ENCODE peak calls at places on chromosomes 16 and 17, in four cellular contexts. R is fibroblast of lung; U is cardiac septum; W is activated CD4-positive, alpha-beta T cell treated with anti-CD3 and anti-CD28 coated beads, Interleukin-2, amount 10 ng/mL, durations not matched to agents 7 days and 5 days. N is an unnamed sample.

GRCh38 chr17:59846391-59847165 is 46.2 kb downstream of the TUBD1 start:
- DNase-seq in R (peak), U (no peak), W (peak), N (no peak)

GRCh38 chr17:63999680-64000531 is 1.8 kb downstream of the PRR29 start:
- DNase-seq in R (no peak), U (no peak), W (no peak), N (no peak)

GRCh38 chr17:33508215-33508614 is 215.1 kb upstream of the ASIC2 start:
- DNase-seq in R (no peak), U (no peak), W (no peak), N (no peak)

GRCh38 chr17:32931686-32932085 is 3.7 kb downstream of the TMEM98 start:
- DNase-seq in R (no peak), U (no peak), W (no peak), N (no peak)

GRCh38 chr17:69761767-69762321 is 313.2 kb upstream of the KCNJ16 start:
- DNase-seq in R (peak), U (no peak), W (no peak), N (no peak)

GRCh38 chr16:3214904-3215600 is 19.9 kb downstream of the ZNF200 start:
- DNase-seq in R (no peak), U (no peak), W (peak), N (no peak)

GRCh38 chr16:31265329-31266245 is 5.8 kb downstream of the ITGAM start:
- DNase-seq in R (no peak), U (peak), W (peak), N (no peak)

GRCh38 chr16:54647731-54648221 is 282.9 kb upstream of the IRX5 start:
- DNase-seq in R (no peak), U (no peak), W (no peak), N (no peak)

GRCh38 chr16:15592324-15592723 is 50.6 kb downstream of the MARF1 start:
- DNase-seq in R (no peak), U (no peak), W (peak), N (no peak)

GRCh38 chr16:14564323-14564722 is 65.7 kb downstream of the PARN start:
- DNase-seq in R (no peak), U (no peak), W (no peak), N (no peak)

GRCh38 chr17:81511800-81512559 is 619 bp downstream of the ACTG1 start:
- DNase-seq in R (no peak), U (no peak), W (peak), N (no peak)

GRCh38 chr17:67922503-67922902 is 73.8 kb downstream of the C17orf58 start:
- DNase-seq in R (peak), U (no peak), W (no peak), N (no peak)

GRCh38 chr16:27446721-27447120 is 44.7 kb downstream of the IL21R start:
- DNase-seq in R (no peak), U (no peak), W (peak), N (no peak)

GRCh38 chr17:5097101-5097834 is 14.4 kb downstream of the ZNF232 start:
- DNase-seq in R (no peak), U (no peak), W (no peak), N (no peak)